ENCODE peak calls at places on chromosomes 7 and 10, in seven cellular contexts. M, X, N, C, T, K and H are unnamed samples.
A peak's percentile ranks its signal among the peaks of the same experiment; 100 is the strongest.

GRCh38 chr7:142571581-142571980 is 177.7 kb upstream of the PRSS1 start:
- DNase-seq in M (no peak), X (peak; percentile 49), N (no peak), C (no peak), T (no peak), K (no peak), H (no peak)

GRCh38 chr10:91251430-91252056 is 31.1 kb downstream of the PCGF5 start:
- DNase-seq in M (peak; percentile 65), X (peak; percentile 33), N (peak; percentile 62), C (peak; percentile 24), T (peak; percentile 38), K (peak; percentile 66), H (peak; percentile 45)

GRCh38 chr10:117351558-117351957 is 23.7 kb downstream of the PDZD8 start:
- DNase-seq in M (no peak), X (no peak), N (no peak), C (no peak), T (no peak), K (no peak), H (no peak)

GRCh38 chr7:120740348-120740747 is 117.6 kb downstream of the TSPAN12 start:
- DNase-seq in M (no peak), X (peak; percentile 52), N (no peak), C (no peak), T (no peak), K (no peak), H (peak; percentile 17)

GRCh38 chr10:130338588-130339070 is 202.4 kb downstream of the GLRX3 start:
- DNase-seq in M (no peak), X (no peak), N (no peak), C (no peak), T (no peak), K (no peak), H (no peak)

GRCh38 chr7:74165867-74166593 is 8.1 kb upstream of the EIF4H start:
- DNase-seq in M (no peak), X (no peak), N (no peak), C (no peak), T (no peak), K (no peak), H (no peak)

GRCh38 chr7:137656227-137656849 is 190.4 kb downstream of the DGKI start:
- DNase-seq in M (peak; percentile 84), X (peak; percentile 69), N (peak; percentile 91), C (peak; percentile 63), T (no peak), K (peak; percentile 84), H (peak; percentile 68)

GRCh38 chr7:30285531-30286284 is 1.3 kb downstream of the ZNRF2 start:
- DNase-seq in M (peak; percentile 63), X (peak; percentile 65), N (peak; percentile 72), C (peak; percentile 93), T (peak; percentile 3), K (peak; percentile 35), H (peak; percentile 5)

GRCh38 chr10:5944389-5945202 is 32.7 kb downstream of the IL15RA start:
- DNase-seq in M (no peak), X (peak; percentile 100), N (no peak), C (no peak), T (no peak), K (no peak), H (peak; percentile 97)

GRCh38 chr10:63388421-63389031 is 77.3 kb downstream of the JMJD1C start:
- DNase-seq in M (no peak), X (peak; percentile 60), N (no peak), C (peak; percentile 56), T (no peak), K (no peak), H (no peak)

GRCh38 chr7:86814980-86815379 is 171.3 kb downstream of the GRM3 start:
- DNase-seq in M (peak; percentile 80), X (no peak), N (peak; percentile 59), C (peak; percentile 4), T (no peak), K (peak; percentile 25), H (no peak)